ENCODE peak calls at places on chromosomes 2 and 18, in ten cellular contexts. X, R, V, I, M, O, Q, S, A and W are unnamed samples.

GRCh38 chr18:37552296-37552695 is 13.3 kb downstream of the CELF4 start:
- DNase-seq in X (no peak), R (no peak), V (no peak), I (no peak), M (no peak), O (no peak), Q (no peak), S (no peak), A (no peak), W (no peak)

GRCh38 chr2:75403991-75404428 is 156.7 kb downstream of the EVA1A start:
- DNase-seq in X (no peak), R (peak), V (no peak), I (peak), M (no peak), O (peak), Q (no peak), S (no peak), A (peak), W (no peak)

GRCh38 chr18:73850782-73851181 is 296.9 kb downstream of the FBXO15 start:
- DNase-seq in X (no peak), R (no peak), V (no peak), I (no peak), M (no peak), O (no peak), Q (no peak), S (no peak), A (no peak), W (no peak)

GRCh38 chr18:6222271-6222670 is 192.4 kb downstream of the L3MBTL4 start:
- DNase-seq in X (no peak), R (no peak), V (no peak), I (no peak), M (no peak), O (no peak), Q (no peak), S (no peak), A (no peak), W (no peak)

GRCh38 chr2:100640329-100641114 is 77.7 kb downstream of the PDCL3 start:
- DNase-seq in X (no peak), R (no peak), V (no peak), I (no peak), M (no peak), O (no peak), Q (no peak), S (no peak), A (no peak), W (no peak)

GRCh38 chr2:27833931-27834330 is 56.3 kb downstream of the RBKS start:
- DNase-seq in X (no peak), R (no peak), V (no peak), I (no peak), M (no peak), O (no peak), Q (no peak), S (no peak), A (peak), W (no peak)

GRCh38 chr2:215775106-215775505 is 238.2 kb downstream of the MREG start:
- DNase-seq in X (no peak), R (no peak), V (no peak), I (no peak), M (no peak), O (no peak), Q (no peak), S (no peak), A (no peak), W (no peak)

GRCh38 chr2:157468931-157469708 is 25.2 kb upstream of the CYTIP start:
- DNase-seq in X (no peak), R (peak), V (no peak), I (no peak), M (no peak), O (peak), Q (no peak), S (no peak), A (no peak), W (no peak)

GRCh38 chr2:218894168-218895157 is 13.8 kb downstream of the WNT10A start:
- DNase-seq in X (no peak), R (no peak), V (no peak), I (peak), M (no peak), O (no peak), Q (no peak), S (no peak), A (no peak), W (no peak)

GRCh38 chr18:57533399-57533884 is 53.1 kb downstream of the FECH start:
- DNase-seq in X (no peak), R (no peak), V (no peak), I (no peak), M (no peak), O (no peak), Q (no peak), S (no peak), A (no peak), W (no peak)

GRCh38 chr2:197078535-197078934 is 152.0 kb upstream of the PGAP1 start:
- DNase-seq in X (no peak), R (no peak), V (no peak), I (no peak), M (no peak), O (no peak), Q (no peak), S (no peak), A (no peak), W (no peak)

GRCh38 chr18:59123588-59124369 is 15.9 kb upstream of the SEC11C start:
- DNase-seq in X (no peak), R (no peak), V (no peak), I (peak), M (no peak), O (no peak), Q (no peak), S (peak), A (no peak), W (no peak)

GRCh38 chr2:28452534-28453081 is 43.3 kb upstream of the PLB1 start:
- DNase-seq in X (peak), R (peak), V (peak), I (peak), M (peak), O (no peak), Q (peak), S (peak), A (peak), W (peak)

GRCh38 chr2:74863802-74864248 is 29.9 kb downstream of the HK2 start:
- DNase-seq in X (peak), R (no peak), V (no peak), I (no peak), M (no peak), O (no peak), Q (no peak), S (no peak), A (no peak), W (no peak)

GRCh38 chr2:61887684-61888303 is 662 bp downstream of the CCT4 start:
- DNase-seq in X (peak), R (no peak), V (no peak), I (no peak), M (no peak), O (no peak), Q (no peak), S (no peak), A (no peak), W (no peak)

GRCh38 chr2:168355110-168355509 is 101.0 kb upstream of the CERS6 start:
- DNase-seq in X (no peak), R (no peak), V (no peak), I (no peak), M (no peak), O (no peak), Q (no peak), S (no peak), A (no peak), W (no peak)

GRCh38 chr18:3447035-3447894 is 2.7 kb upstream of the TGIF1 start:
- DNase-seq in X (no peak), R (no peak), V (no peak), I (no peak), M (peak), O (no peak), Q (peak), S (peak), A (no peak), W (peak)

GRCh38 chr18:11859903-11860407 is 8.7 kb downstream of the CHMP1B start:
- DNase-seq in X (peak), R (no peak), V (no peak), I (peak), M (no peak), O (no peak), Q (no peak), S (no peak), A (no peak), W (no peak)

GRCh38 chr2:70964133-70964532 is 14.3 kb upstream of the ANKRD53 start:
- DNase-seq in X (peak), R (no peak), V (no peak), I (no peak), M (no peak), O (no peak), Q (no peak), S (no peak), A (no peak), W (no peak)

GRCh38 chr2:138777996-138778395 is 2.2 kb downstream of the NXPH2 start:
- DNase-seq in X (no peak), R (no peak), V (no peak), I (peak), M (no peak), O (no peak), Q (no peak), S (no peak), A (peak), W (no peak)

GRCh38 chr2:119475225-119475856 is 43.7 kb downstream of the TMEM37 start:
- DNase-seq in X (peak), R (no peak), V (no peak), I (no peak), M (no peak), O (no peak), Q (no peak), S (no peak), A (no peak), W (no peak)

GRCh38 chr2:179020156-179020750 is 29.7 kb downstream of the CCDC141 start:
- DNase-seq in X (peak), R (peak), V (no peak), I (no peak), M (no peak), O (no peak), Q (peak), S (peak), A (peak), W (no peak)

GRCh38 chr2:23565814-23566213 is 180.8 kb downstream of the KLHL29 start:
- DNase-seq in X (no peak), R (no peak), V (no peak), I (no peak), M (no peak), O (no peak), Q (no peak), S (no peak), A (no peak), W (peak)

GRCh38 chr2:796151-796955 is 119.1 kb upstream of the TMEM18 start:
- DNase-seq in X (no peak), R (no peak), V (no peak), I (no peak), M (no peak), O (no peak), Q (no peak), S (no peak), A (no peak), W (no peak)

GRCh38 chr2:97360202-97360601 is 229.5 kb downstream of the ANKRD36B start:
- DNase-seq in X (no peak), R (no peak), V (no peak), I (no peak), M (peak), O (no peak), Q (no peak), S (no peak), A (no peak), W (no peak)

GRCh38 chr2:176088048-176088936 is 4.2 kb upstream of the HOXD13 start:
- DNase-seq in X (peak), R (no peak), V (no peak), I (peak), M (peak), O (no peak), Q (no peak), S (no peak), A (no peak), W (no peak)

GRCh38 chr18:9290171-9290570 is 44.4 kb upstream of the TWSG1 start:
- DNase-seq in X (no peak), R (no peak), V (no peak), I (no peak), M (no peak), O (no peak), Q (no peak), S (no peak), A (no peak), W (no peak)